ENCODE peak calls at places on chromosomes 12 and 14, in four cellular contexts. N is tibial artery, Q is pancreas, Z is lower lobe of right lung. Y is an unnamed sample.

GRCh38 chr12:85725991-85726390 is 110.2 kb downstream of the RASSF9 start:
- DNase-seq in N (no peak), Q (no peak), Z (no peak), Y (no peak)

GRCh38 chr12:122895290-122895689 is 634 bp downstream of the VPS37B start:
- DNase-seq in Z (no peak), N (no peak), Q (no peak), Y (no peak)

GRCh38 chr12:39846971-39847661 is 227.5 kb upstream of the ABCD2 start:
- DNase-seq in Z (no peak), N (no peak), Q (no peak), Y (no peak)

GRCh38 chr12:30420561-30420960 is 275.1 kb downstream of the IPO8 start:
- DNase-seq in Q (no peak), N (no peak), Z (no peak), Y (no peak)

GRCh38 chr12:116693259-116694227 is 44.3 kb downstream of the SPRING1 start:
- DNase-seq in Z (no peak), Q (no peak), N (no peak), Y (no peak)

GRCh38 chr12:26036877-26037276 is 78.4 kb downstream of the RASSF8 start:
- DNase-seq in N (no peak), Z (no peak), Q (no peak), Y (no peak)

GRCh38 chr12:5087831-5088554 is 44.3 kb downstream of the KCNA5 start:
- DNase-seq in N (no peak), Q (no peak), Z (no peak), Y (no peak)

GRCh38 chr14:77660754-77661153 is 44.3 kb upstream of the SPTLC2 start:
- DNase-seq in N (no peak), Q (no peak), Z (no peak), Y (no peak)

GRCh38 chr12:53258541-53259539 is 9.3 kb upstream of the ESPL1 start:
- DNase-seq in N (no peak), Z (no peak), Q (no peak), Y (no peak)

GRCh38 chr14:61247935-61248334 is 33.2 kb downstream of the TMEM30B start:
- DNase-seq in N (no peak), Q (no peak), Z (no peak), Y (no peak)

GRCh38 chr14:51562816-51563215 is 88.9 kb upstream of the FRMD6 start:
- DNase-seq in N (no peak), Q (no peak), Z (no peak), Y (no peak)

GRCh38 chr14:21023174-21023573 is 1.7 kb downstream of the NDRG2 start:
- DNase-seq in Z (no peak), Q (no peak), N (no peak), Y (no peak)

GRCh38 chr12:10073266-10073665 is 25.5 kb downstream of the CLEC1A start:
- DNase-seq in Q (no peak), N (no peak), Z (no peak), Y (no peak)

GRCh38 chr14:73633517-73634332 is 11.1 kb upstream of the DNAL1 start:
- DNase-seq in Z (peak; percentile 75), N (peak; percentile 81), Q (peak; percentile 83), Y (peak; percentile 93)

GRCh38 chr12:19915392-19916192 is 452.7 kb upstream of the PDE3A start:
- DNase-seq in Z (no peak), Q (no peak), N (no peak), Y (no peak)

GRCh38 chr12:7642876-7643309 is 22.8 kb downstream of the APOBEC1 start:
- DNase-seq in Q (no peak), N (no peak), Z (no peak), Y (no peak)
- H3K4me3 ChIP-seq in Q (no peak overlapping the region), N (no peak overlapping the region), Z (no peak overlapping the region), Y (no peak overlapping the region)

DNA sequence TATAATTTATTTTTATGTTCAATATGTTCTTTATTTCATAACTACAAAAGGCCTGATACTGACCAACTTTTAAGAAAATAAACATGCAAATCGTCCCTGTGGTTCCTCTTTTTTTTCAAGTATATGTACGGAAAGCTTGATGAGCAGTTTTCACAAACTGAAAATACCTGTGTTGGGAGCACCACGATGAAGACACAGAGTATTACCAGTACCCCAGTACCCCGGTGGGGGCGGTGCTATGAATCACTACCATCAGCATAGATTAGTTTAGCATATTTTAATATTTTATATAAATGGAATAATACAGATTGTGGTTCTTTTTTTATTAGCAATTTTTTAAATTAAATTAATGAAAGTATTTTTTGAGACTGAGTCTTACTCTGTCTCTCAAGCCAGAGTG is 7.0 kb downstream of the B4GALNT3 start:
- DNase-seq in Q (no peak), N (no peak), Z (no peak), Y (no peak)
- H3K27me3 ChIP-seq in Q (no peaks in the 10 kb centered on the region), N (no peaks in the 10 kb centered on the region), Z (peaks cover 9% of the 10 kb centered on the region), Y (peaks cover 27% of the 10 kb centered on the region)

GRCh38 chr12:62931481-62931880 is 3.5 kb downstream of the PPM1H start:
- DNase-seq in Q (no peak), Z (no peak), N (no peak), Y (no peak)
- H3K4me3 ChIP-seq in Q (no peak overlapping the region), Z (no peak overlapping the region), N (no peak overlapping the region), Y (no peak overlapping the region)

GRCh38 chr12:4030938-4031702 is 157.9 kb upstream of the PARP11 start:
- DNase-seq in N (peak; percentile 97), Q (peak; percentile 95), Z (peak; percentile 92), Y (peak; percentile 96)

GRCh38 chr12:4027412-4027811 is 154.2 kb upstream of the PARP11 start:
- DNase-seq in Q (no peak), Z (peak; percentile 53), N (no peak), Y (no peak)

GRCh38 chr12:4026476-4026875 is 153.3 kb upstream of the PARP11 start:
- DNase-seq in Q (no peak), N (no peak), Z (no peak), Y (no peak)

GRCh38 chr12:4024701-4025419 is 151.7 kb upstream of the PARP11 start:
- DNase-seq in Q (peak; percentile 87), N (no peak), Z (no peak), Y (no peak)

DNA sequence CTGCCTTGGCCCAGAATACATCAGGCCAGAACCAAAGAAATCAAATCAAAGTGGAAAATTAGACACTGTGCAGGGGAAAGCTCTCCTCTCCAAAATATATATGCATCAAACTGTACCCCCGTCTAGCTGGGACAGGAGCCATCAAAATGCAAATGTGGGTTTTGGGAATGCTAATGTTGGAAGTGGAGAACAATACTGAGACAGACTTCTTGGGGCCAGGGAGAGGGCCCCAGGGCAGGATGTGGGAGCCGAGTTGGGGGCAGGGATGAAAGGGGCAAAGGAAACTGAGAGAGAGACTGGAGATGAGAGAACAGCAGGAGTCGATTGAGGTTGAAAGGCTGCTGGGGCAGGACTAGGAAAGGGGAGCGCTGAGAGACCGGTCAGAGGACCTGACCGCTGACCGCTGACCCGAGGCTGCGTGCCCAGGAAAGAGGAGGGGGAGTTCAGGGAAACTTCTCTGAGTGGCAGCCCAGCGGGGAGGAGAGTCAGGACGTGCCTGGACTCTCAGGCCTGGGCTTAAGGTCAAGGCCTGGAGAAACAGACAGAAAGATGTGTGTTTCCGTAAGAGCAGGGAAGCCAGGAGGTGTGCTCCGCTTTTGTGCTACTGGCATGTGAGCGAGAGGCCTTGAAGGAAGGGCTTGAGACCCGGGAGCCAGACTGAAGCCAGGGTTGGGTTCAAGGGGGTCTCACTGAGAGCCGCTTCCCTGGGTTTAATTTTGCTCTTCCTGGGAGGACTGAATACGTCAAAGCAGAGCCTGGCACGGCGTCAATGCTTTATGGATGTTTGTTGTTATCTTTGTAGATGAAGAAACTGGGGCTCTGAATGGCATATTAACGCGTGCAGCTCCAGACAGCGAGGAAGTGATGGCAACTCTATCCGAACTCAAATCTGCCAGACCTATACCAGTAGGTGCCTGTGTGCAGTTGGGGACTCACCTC is 152.5 kb upstream of the PARP11 start:
- DNase-seq in Q (no peak), Z (no peak), N (no peak), Y (no peak)
- H3K27me3 ChIP-seq in Q (no peaks in the 10 kb centered on the region), Z (no peaks in the 10 kb centered on the region), N (no peaks in the 10 kb centered on the region), Y (no peaks in the 10 kb centered on the region)

DNA sequence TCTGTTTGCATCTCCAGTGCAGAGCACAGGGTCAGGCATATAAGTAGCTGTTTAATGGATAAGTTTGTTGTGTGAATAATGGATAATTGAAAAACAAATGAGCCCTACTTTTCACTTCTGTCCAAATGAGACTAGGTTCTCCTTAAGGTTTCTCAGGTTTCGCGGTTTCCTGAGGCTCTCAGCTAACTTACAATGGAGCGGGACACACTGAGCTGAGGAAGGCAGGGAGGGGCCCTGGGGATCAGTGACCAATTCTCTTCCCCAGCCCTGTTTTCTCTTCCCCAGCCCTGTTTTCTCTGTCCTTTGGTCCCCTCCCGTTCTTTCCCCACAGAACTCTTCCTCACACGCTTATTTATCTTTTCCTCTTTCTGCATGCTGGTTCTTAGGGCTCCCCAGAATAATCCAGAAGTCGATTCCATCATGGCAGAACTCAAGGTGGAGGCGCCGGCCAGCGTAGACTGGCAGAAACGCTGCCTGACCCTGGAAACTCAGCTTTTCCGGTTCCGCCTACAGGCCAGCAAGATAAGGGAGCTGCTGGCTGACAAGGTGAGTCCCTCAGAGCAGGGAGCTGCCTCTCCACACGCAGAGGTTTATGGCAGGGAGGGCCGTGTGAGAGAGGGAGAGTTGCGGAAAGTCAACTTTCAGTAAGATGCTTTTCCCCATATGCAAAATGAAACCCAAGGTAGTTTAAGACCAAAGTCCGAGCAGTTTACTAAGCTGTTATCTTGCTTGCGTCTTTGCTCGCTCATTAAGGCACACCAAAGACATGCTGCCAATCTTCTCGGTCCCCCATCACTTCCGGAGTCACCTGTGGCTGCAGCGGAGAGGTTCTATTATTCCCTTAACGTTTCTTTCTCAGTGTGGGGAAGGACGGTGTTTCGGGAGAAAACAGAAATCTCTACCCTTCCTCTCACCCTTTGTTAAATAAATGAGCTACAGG is 8.6 kb downstream of the PLEKHH1 start:
- DNase-seq in Z (no peak), Q (peak; percentile 84), N (no peak), Y (no peak)
- H3K4me3 ChIP-seq in Z (no peak overlapping the region), Q (no peak overlapping the region), N (no peak overlapping the region), Y (no peak overlapping the region)